ENCODE peak calls at places on chromosomes 4 and X, in four cellular contexts. One of them, this sample, is unnamed.

GRCh38 chr4:26719954-26720552 is 136.2 kb downstream of the TBC1D19 start:
- DNase-seq in fibroblast of lung: peak; percentile 73
- DNase-seq in SK-N-SH: peak; percentile 12
- DNase-seq in mammary epithelial cell: no peak
- DNase-seq in this sample: no peak

GRCh38 chr4:964346-965025 is 8.9 kb downstream of the DGKQ start:
- DNase-seq in fibroblast of lung: no peak
- DNase-seq in SK-N-SH: no peak
- DNase-seq in mammary epithelial cell: no peak
- DNase-seq in this sample: no peak

GRCh38 chrX:139931646-139932076 is 1.2 kb downstream of the ATP11C start:
- DNase-seq in fibroblast of lung: no peak
- DNase-seq in SK-N-SH: peak; percentile 41
- DNase-seq in mammary epithelial cell: no peak
- DNase-seq in this sample: no peak

GRCh38 chrX:153411255-153411987 is at the start of gene ZFP92:
- DNase-seq in fibroblast of lung: no peak
- DNase-seq in SK-N-SH: peak; percentile 88
- DNase-seq in mammary epithelial cell: no peak
- DNase-seq in this sample: no peak

GRCh38 chr4:113145519-113146291 is 96.3 kb downstream of the ANK2 start:
- DNase-seq in fibroblast of lung: no peak
- DNase-seq in SK-N-SH: no peak
- DNase-seq in mammary epithelial cell: no peak
- DNase-seq in this sample: no peak

GRCh38 chrX:10064736-10065135 is 92.0 kb upstream of the CLCN4 start:
- DNase-seq in fibroblast of lung: no peak
- DNase-seq in SK-N-SH: no peak
- DNase-seq in mammary epithelial cell: no peak
- DNase-seq in this sample: no peak

GRCh38 chrX:6244666-6245065 is 16.0 kb upstream of the NLGN4X start:
- DNase-seq in fibroblast of lung: no peak
- DNase-seq in SK-N-SH: no peak
- DNase-seq in mammary epithelial cell: no peak
- DNase-seq in this sample: no peak

GRCh38 chr4:110830461-110830860 is 207.6 kb upstream of the PITX2 start:
- DNase-seq in fibroblast of lung: no peak
- DNase-seq in SK-N-SH: no peak
- DNase-seq in mammary epithelial cell: no peak
- DNase-seq in this sample: no peak

GRCh38 chr4:4446434-4446833 is 59.5 kb downstream of the NSG1 start:
- DNase-seq in fibroblast of lung: no peak
- DNase-seq in SK-N-SH: no peak
- DNase-seq in mammary epithelial cell: no peak
- DNase-seq in this sample: no peak

GRCh38 chr4:25756503-25756902 is 100.9 kb downstream of the SLC34A2 start:
- DNase-seq in fibroblast of lung: no peak
- DNase-seq in SK-N-SH: no peak
- DNase-seq in mammary epithelial cell: no peak
- DNase-seq in this sample: no peak

GRCh38 chrX:74500555-74500954 is 79.3 kb downstream of the SLC16A2 start:
- DNase-seq in fibroblast of lung: no peak
- DNase-seq in SK-N-SH: no peak
- DNase-seq in mammary epithelial cell: no peak
- DNase-seq in this sample: no peak

GRCh38 chrX:81121513-81122363 is 80.0 kb downstream of the HMGN5 start:
- DNase-seq in fibroblast of lung: peak; percentile 95
- DNase-seq in SK-N-SH: peak; percentile 70
- DNase-seq in mammary epithelial cell: peak; percentile 89
- DNase-seq in this sample: peak; percentile 92

GRCh38 chr4:147737623-147738022 is 5.7 kb downstream of the ARHGAP10 start:
- DNase-seq in fibroblast of lung: no peak
- DNase-seq in SK-N-SH: no peak
- DNase-seq in mammary epithelial cell: no peak
- DNase-seq in this sample: no peak

GRCh38 chr4:80532674-80533333 is 197.3 kb downstream of the CFAP299 start:
- DNase-seq in fibroblast of lung: no peak
- DNase-seq in SK-N-SH: no peak
- DNase-seq in mammary epithelial cell: no peak
- DNase-seq in this sample: no peak

GRCh38 chr4:159014896-159015295 is 88.0 kb upstream of the RAPGEF2 start:
- DNase-seq in fibroblast of lung: no peak
- DNase-seq in SK-N-SH: no peak
- DNase-seq in mammary epithelial cell: no peak
- DNase-seq in this sample: no peak

DNA sequence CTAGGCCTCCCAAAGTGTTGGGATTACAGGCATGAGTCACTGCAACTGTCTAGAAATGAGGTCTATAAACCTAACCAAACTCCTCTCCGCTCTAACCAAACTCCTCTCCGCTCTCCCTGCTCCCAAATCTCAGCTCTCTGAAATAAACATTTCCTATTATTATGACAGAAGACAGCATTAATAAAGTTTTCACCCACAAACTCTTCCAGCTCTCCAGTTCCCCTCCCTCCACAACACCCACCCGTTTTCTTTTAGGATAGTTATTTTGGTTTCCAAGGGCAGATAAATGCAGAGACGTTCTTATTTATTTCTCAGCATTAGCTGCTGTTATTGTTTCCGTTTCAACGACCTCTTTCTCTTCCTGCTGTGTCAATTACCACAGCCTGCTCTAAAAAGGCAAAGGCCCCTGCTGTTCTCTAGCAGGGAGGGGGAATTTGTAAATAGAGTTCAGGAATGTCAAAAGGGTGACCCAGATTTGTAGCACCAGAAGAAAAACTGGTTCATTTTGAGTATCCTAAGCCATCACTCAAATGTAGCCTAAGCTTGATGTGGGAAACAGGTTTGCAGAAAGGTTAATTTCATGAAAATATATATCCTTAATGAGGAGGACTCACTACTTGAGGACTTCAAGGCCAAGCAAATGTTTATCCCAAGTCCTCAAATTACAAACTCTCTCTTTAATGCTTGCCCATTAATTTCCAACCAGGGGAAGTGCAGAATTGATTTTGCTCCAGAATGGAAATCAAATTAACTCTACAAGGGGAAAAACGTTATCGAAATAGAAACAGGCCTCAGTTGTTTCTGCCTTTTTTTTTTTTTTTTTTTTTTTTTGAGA is 13.5 kb upstream of the SCD5 start:
- DNase-seq in fibroblast of lung: peak; percentile 48
- DNase-seq in SK-N-SH: no peak
- DNase-seq in mammary epithelial cell: no peak
- DNase-seq in this sample: no peak
- H3K4me2 ChIP-seq in fibroblast of lung: no peak overlapping the region
- H3K4me2 ChIP-seq in SK-N-SH: no peak overlapping the region
- H3K4me2 ChIP-seq in mammary epithelial cell: no peak overlapping the region
- H3K4me2 ChIP-seq in this sample: no peak overlapping the region

GRCh38 chr4:2489841-2490552 is 21.1 kb downstream of the RNF4 start:
- DNase-seq in fibroblast of lung: peak; percentile 79
- DNase-seq in SK-N-SH: no peak
- DNase-seq in mammary epithelial cell: no peak
- DNase-seq in this sample: no peak
- H3K4me1 ChIP-seq in fibroblast of lung: peaks cover 6% of the 10 kb centered on the region
- H3K4me1 ChIP-seq in SK-N-SH: peaks cover 1% of the 10 kb centered on the region
- H3K4me1 ChIP-seq in mammary epithelial cell: peaks cover 7% of the 10 kb centered on the region
- H3K4me1 ChIP-seq in this sample: peaks cover 28% of the 10 kb centered on the region

DNA sequence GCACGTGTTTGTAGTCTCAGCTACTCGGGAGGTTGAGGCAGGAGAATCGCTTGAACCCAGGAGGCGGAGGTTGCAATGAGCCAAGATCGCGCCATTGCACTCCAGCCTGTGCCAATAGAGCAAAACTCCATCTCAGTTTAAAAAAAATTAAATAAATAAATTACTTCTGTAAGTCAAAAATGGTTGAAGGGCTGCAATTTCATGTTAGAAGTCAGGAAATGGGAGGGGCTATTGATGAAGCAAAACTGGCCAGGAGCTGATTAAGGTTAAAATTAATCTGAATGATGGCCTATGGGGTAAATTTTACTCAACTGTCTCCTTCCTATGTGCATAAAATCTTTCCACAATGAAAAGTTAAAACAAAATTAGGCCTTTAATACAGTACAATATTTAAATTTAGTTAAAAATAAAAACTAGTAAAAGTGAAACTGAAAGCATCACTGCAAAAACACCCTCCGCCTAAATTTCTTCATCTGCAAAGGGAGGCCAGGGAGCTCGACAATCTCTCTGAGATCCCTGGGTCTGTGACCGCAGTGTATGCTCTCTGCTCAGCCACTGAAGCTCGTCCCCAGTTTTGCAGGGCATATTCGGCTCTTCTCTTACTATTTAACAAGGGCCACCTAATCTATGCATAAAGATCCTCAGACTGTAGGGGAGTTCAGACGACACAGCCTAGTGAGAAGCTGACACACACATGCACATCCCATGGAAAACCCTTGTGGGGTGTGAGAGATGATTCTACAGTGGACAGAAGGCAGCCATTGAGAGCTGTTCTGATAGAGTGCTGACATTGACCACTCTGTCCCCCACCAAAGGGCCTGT is 57.2 kb downstream of the IRF2 start:
- DNase-seq in fibroblast of lung: peak; percentile 42
- DNase-seq in SK-N-SH: no peak
- DNase-seq in mammary epithelial cell: peak; percentile 28
- DNase-seq in this sample: peak; percentile 87
- H3K4me3 ChIP-seq in fibroblast of lung: peak overlapping the region; percentile 34
- H3K4me3 ChIP-seq in SK-N-SH: peak overlapping the region; percentile 21
- H3K4me3 ChIP-seq in mammary epithelial cell: no peak overlapping the region
- H3K4me3 ChIP-seq in this sample: peak overlapping the region; percentile 19

DNA sequence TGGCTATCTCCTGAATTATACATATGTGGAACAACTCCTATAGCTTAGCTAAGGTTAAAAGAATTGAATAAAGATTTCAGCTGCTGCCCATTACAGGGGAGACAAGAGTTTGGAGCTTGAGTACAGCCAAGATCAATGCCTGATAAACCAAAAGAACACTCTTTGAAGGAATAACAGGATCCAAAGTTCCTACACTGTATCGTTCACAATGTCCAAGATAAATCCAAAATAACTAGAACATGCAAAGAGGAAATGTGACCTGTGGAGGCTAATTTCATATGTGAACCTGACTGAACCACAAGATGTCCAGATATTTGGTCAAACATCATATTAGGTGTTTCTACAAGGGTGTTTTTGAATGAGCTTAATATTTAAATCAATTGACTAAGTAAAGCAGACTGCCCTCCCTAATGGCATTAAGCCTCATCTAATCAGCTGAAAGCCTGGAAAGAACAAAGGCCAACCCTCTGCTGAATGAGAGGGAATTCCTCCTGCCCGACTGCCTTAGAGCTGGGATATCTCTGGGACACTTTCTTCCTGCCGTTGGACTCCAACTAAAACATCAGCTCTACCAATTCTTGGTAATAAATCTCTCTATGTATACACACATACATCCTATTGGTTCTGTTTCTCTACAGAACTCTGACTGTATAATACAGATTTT is 19.2 kb downstream of the RFC1 start:
- DNase-seq in fibroblast of lung: no peak
- DNase-seq in SK-N-SH: no peak
- DNase-seq in mammary epithelial cell: no peak
- DNase-seq in this sample: no peak
- H3K4me2 ChIP-seq in fibroblast of lung: no peak overlapping the region
- H3K4me2 ChIP-seq in SK-N-SH: no peak overlapping the region
- H3K4me2 ChIP-seq in mammary epithelial cell: no peak overlapping the region
- H3K4me2 ChIP-seq in this sample: no peak overlapping the region

GRCh38 chr4:105457997-105458396 is 15.9 kb downstream of the PPA2 start:
- DNase-seq in fibroblast of lung: peak; percentile 60
- DNase-seq in SK-N-SH: no peak
- DNase-seq in mammary epithelial cell: no peak
- DNase-seq in this sample: no peak
- H3K4me1 ChIP-seq in fibroblast of lung: no peaks in the 10 kb centered on the region
- H3K4me1 ChIP-seq in SK-N-SH: no peaks in the 10 kb centered on the region
- H3K4me1 ChIP-seq in mammary epithelial cell: no peaks in the 10 kb centered on the region
- H3K4me1 ChIP-seq in this sample: peaks cover 74% of the 10 kb centered on the region

DNA sequence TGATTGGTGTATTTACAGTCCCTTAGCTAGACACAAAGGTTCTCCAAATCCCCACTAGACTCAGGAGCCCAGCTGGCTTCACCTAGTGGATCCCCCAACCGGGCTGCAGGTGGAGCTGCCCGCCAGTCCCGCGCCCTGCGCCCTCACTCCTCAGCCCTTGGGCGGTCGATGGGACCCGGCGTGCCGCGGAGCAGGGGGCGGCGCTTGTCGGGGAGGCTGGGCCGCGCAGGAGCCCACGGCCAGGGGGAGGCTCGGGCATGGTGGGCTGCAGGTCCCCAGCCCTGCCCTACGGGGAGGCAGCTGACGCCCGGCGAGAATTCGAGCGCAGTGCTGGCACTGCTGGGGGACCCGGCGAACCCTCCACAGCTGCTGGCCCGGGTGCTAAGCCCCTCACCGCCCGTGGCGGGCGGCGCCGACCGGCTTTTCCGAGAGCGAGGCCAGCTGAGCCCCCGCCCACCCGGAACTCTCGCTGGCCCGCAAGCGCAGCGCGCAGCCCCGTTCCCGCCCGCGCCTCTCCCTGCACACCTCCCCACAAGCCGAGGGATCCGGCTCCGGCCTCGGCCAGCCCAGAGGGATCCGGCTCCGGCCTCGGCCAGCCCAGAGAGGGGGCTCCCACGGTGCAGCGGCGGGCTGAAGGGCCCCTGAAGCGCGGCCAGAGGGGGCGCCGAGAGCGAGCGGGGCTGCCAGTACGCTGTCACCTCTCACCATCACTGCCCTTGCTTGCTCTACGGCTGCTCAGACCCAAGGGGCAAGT is 39.4 kb downstream of the WFS1 start:
- DNase-seq in fibroblast of lung: no peak
- DNase-seq in SK-N-SH: peak; percentile 84
- DNase-seq in mammary epithelial cell: no peak
- DNase-seq in this sample: no peak
- H3K4me3 ChIP-seq in fibroblast of lung: no peak overlapping the region
- H3K4me3 ChIP-seq in SK-N-SH: peak overlapping the region; percentile 60
- H3K4me3 ChIP-seq in mammary epithelial cell: no peak overlapping the region
- H3K4me3 ChIP-seq in this sample: no peak overlapping the region

This sample was measured in MM.1S.